ENCODE peak calls at places on chromosomes 12 and 14, in four cellular contexts. One of them, this sample, is unnamed. For H3K4me1, the result is how much of the 10 kb centered on the place peaks cover.

GRCh38 chr12:171743-172705 is 41.9 kb downstream of the SLC6A12 start:
- DNase-seq in cardiac muscle cell: no peak
- DNase-seq in A549: no peak
- DNase-seq in endodermal cell: no peak
- DNase-seq in this sample: peak

GRCh38 chr12:52235001-52235760 is 2.1 kb downstream of the KRT7 start:
- DNase-seq in A549: peak
- DNase-seq in cardiac muscle cell: no peak
- DNase-seq in endodermal cell: no peak
- DNase-seq in this sample: no peak

GRCh38 chr12:15011162-15011561 is 38.3 kb downstream of the PDE6H start:
- DNase-seq in cardiac muscle cell: no peak
- DNase-seq in A549: peak
- DNase-seq in endodermal cell: peak
- DNase-seq in this sample: no peak

GRCh38 chr12:116317986-116318737 is 40.7 kb upstream of the MED13L start:
- DNase-seq in A549: no peak
- DNase-seq in endodermal cell: no peak
- DNase-seq in cardiac muscle cell: no peak
- DNase-seq in this sample: peak

GRCh38 chr14:21098134-21098891 is at the start of gene ZNF219:
- DNase-seq in A549: peak
- DNase-seq in cardiac muscle cell: peak
- DNase-seq in endodermal cell: peak
- DNase-seq in this sample: peak

GRCh38 chr12:74541074-74541473 is 3.4 kb downstream of the ATXN7L3B start:
- DNase-seq in endodermal cell: peak
- DNase-seq in cardiac muscle cell: no peak
- DNase-seq in A549: no peak
- DNase-seq in this sample: no peak

GRCh38 chr14:101132051-101132541 is 228.6 kb upstream of the RTL1 start:
- DNase-seq in A549: no peak
- DNase-seq in cardiac muscle cell: no peak
- DNase-seq in endodermal cell: no peak
- DNase-seq in this sample: no peak

GRCh38 chr12:75812341-75813018 is 219.1 kb downstream of the PHLDA1 start:
- DNase-seq in cardiac muscle cell: no peak
- DNase-seq in A549: no peak
- DNase-seq in endodermal cell: peak
- DNase-seq in this sample: no peak

GRCh38 chr12:130372936-130373335 is 35.2 kb downstream of the PIWIL1 start:
- DNase-seq in endodermal cell: no peak
- DNase-seq in A549: no peak
- DNase-seq in cardiac muscle cell: no peak
- DNase-seq in this sample: no peak

GRCh38 chr14:60645191-60645590 is 4.1 kb downstream of the SIX1 start:
- DNase-seq in cardiac muscle cell: no peak
- DNase-seq in endodermal cell: no peak
- DNase-seq in A549: no peak
- DNase-seq in this sample: no peak

GRCh38 chr14:91154851-91155625 is 41.2 kb downstream of the DGLUCY start:
- DNase-seq in A549: peak
- DNase-seq in cardiac muscle cell: peak
- DNase-seq in endodermal cell: no peak
- DNase-seq in this sample: peak

GRCh38 chr14:35420036-35420811 is 15.7 kb upstream of the NFKBIA start:
- DNase-seq in cardiac muscle cell: no peak
- DNase-seq in endodermal cell: no peak
- DNase-seq in A549: no peak
- DNase-seq in this sample: no peak

GRCh38 chr14:68948686-68949085 is 30.4 kb downstream of the ACTN1 start:
- DNase-seq in endodermal cell: no peak
- DNase-seq in A549: no peak
- DNase-seq in cardiac muscle cell: no peak
- DNase-seq in this sample: no peak

GRCh38 chr14:68951051-68951797 is 27.9 kb downstream of the ACTN1 start:
- DNase-seq in A549: peak
- DNase-seq in endodermal cell: no peak
- DNase-seq in cardiac muscle cell: no peak
- DNase-seq in this sample: peak

GRCh38 chr14:68949236-68949965 is 29.7 kb downstream of the ACTN1 start:
- DNase-seq in cardiac muscle cell: peak
- DNase-seq in endodermal cell: no peak
- DNase-seq in A549: no peak
- DNase-seq in this sample: no peak

GRCh38 chr14:68951800-68952540 is 27.1 kb downstream of the ACTN1 start:
- DNase-seq in A549: no peak
- DNase-seq in endodermal cell: no peak
- DNase-seq in cardiac muscle cell: no peak
- DNase-seq in this sample: no peak

GRCh38 chr14:68950111-68950510 is 29.0 kb downstream of the ACTN1 start:
- DNase-seq in A549: peak
- DNase-seq in cardiac muscle cell: no peak
- DNase-seq in endodermal cell: no peak
- DNase-seq in this sample: no peak
- H3K4me1 ChIP-seq in A549: half or more
- H3K4me1 ChIP-seq in cardiac muscle cell: under half
- H3K4me1 ChIP-seq in endodermal cell: under half
- H3K4me1 ChIP-seq in this sample: under half

GRCh38 chr14:96509457-96510090 is 7.4 kb downstream of the PAPOLA start:
- DNase-seq in endodermal cell: no peak
- DNase-seq in A549: no peak
- DNase-seq in cardiac muscle cell: no peak
- DNase-seq in this sample: no peak
- H3K4me3 ChIP-seq in endodermal cell: no peak
- H3K4me3 ChIP-seq in A549: no peak
- H3K4me3 ChIP-seq in cardiac muscle cell: no peak
- H3K4me3 ChIP-seq in this sample: no peak

GRCh38 chr12:122845041-122845864 is 10.0 kb downstream of the HIP1R start:
- DNase-seq in endodermal cell: peak
- DNase-seq in A549: no peak
- DNase-seq in cardiac muscle cell: no peak
- DNase-seq in this sample: no peak

GRCh38 chr12:122847516-122847836 is 12.2 kb downstream of the HIP1R start:
- DNase-seq in cardiac muscle cell: no peak
- DNase-seq in A549: no peak
- DNase-seq in endodermal cell: no peak
- DNase-seq in this sample: no peak

GRCh38 chr12:122845865-122846621 is 10.8 kb downstream of the HIP1R start:
- DNase-seq in endodermal cell: peak
- DNase-seq in A549: no peak
- DNase-seq in cardiac muscle cell: no peak
- DNase-seq in this sample: no peak

GRCh38 chr12:122847921-122848421 is 12.7 kb downstream of the HIP1R start:
- DNase-seq in A549: no peak
- DNase-seq in endodermal cell: no peak
- DNase-seq in cardiac muscle cell: no peak
- DNase-seq in this sample: no peak

DNA sequence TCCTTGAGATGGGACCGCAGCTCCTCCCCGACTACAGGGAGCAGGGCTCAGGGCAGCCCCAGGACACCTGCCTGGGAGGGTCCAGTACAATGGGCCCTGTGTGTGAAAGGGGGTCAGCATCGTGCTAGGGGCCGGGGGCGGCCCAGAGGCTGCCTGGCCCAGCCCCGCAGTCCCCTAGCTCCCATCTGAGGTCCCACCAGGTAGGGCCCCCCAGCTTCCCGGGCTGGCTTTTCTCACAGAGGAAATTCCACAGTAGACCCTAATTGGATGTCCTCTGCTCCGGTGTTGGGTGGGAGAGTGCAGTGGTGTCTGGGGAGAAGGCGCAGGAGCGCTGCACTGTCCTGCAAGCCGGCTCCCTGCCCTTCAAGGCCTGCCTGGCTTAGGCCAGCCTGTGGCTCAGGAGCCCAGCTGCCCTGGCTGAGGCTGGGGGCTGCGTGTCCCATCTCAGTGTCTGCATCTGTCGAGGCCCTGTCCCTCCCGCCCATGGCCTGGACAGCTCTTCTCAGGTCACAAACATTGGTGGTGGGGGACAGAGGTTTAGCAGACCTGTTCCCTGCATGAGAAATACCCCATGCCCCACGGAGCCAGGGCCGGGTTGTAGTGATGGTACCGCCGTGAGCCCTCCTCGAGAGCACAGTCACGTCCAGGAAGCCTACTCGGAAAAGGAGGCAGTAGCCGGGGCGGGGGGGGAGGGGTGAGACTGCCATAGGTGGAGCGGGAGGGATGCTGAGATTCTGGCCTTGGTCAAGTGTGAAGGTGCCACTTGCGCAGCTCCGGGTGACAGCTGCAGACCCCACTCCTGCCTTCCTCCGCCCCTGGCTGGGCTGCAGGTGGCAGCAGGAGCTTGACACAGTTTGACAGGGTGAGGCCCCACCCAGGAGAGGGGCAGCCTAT is 11.6 kb downstream of the HIP1R start:
- DNase-seq in cardiac muscle cell: no peak
- DNase-seq in endodermal cell: peak
- DNase-seq in A549: no peak
- DNase-seq in this sample: no peak
- H3K4me1 ChIP-seq in cardiac muscle cell: under half
- H3K4me1 ChIP-seq in endodermal cell: under half
- H3K4me1 ChIP-seq in A549: under half
- H3K4me1 ChIP-seq in this sample: under half

DNA sequence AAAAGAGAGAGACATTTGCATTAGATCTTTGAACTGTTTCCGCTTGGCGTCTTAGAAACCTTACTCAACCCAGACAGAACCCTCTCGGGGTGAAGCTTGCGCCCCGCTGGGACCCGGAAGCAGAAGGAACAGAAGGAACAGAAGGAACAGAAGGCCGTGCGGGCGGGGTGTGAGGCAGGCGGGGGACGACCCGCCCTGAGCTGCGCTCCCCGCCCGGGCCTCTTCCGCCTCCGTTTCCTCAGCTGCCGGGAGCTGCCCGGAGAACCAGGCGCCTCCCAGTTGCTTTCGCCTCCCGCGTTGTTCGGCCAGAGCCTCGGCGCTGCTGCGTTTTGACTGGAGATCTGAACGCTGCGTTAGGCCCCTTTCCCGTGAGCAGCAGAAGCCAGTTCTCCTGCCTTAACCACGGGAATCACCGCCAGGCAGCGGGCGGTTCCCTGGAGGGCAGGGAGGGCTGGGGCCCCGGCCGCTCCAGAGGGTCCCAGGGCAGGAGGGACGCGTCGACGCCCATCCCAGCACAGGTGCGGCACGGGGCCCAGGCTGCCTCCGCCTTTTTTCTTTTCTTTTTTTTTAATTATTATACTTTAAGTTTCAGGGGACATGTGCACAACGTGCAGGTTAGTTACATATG is 19.3 kb upstream of the MMP17 start:
- DNase-seq in cardiac muscle cell: no peak
- DNase-seq in A549: no peak
- DNase-seq in endodermal cell: no peak
- DNase-seq in this sample: peak
- H3K4me3 ChIP-seq in cardiac muscle cell: no peak
- H3K4me3 ChIP-seq in A549: no peak
- H3K4me3 ChIP-seq in endodermal cell: no peak
- H3K4me3 ChIP-seq in this sample: no peak

GRCh38 chr12:104740668-104741067 is 217.4 kb downstream of the SLC41A2 start:
- DNase-seq in A549: no peak
- DNase-seq in cardiac muscle cell: no peak
- DNase-seq in endodermal cell: no peak
- DNase-seq in this sample: peak
- H3K4me1 ChIP-seq in A549: under half
- H3K4me1 ChIP-seq in cardiac muscle cell: under half
- H3K4me1 ChIP-seq in endodermal cell: under half
- H3K4me1 ChIP-seq in this sample: under half

GRCh38 chr12:106369624-106370346 is 12.2 kb downstream of the POLR3B start:
- DNase-seq in A549: peak
- DNase-seq in endodermal cell: no peak
- DNase-seq in cardiac muscle cell: no peak
- DNase-seq in this sample: no peak
- H3K4me3 ChIP-seq in A549: no peak
- H3K4me3 ChIP-seq in endodermal cell: no peak
- H3K4me3 ChIP-seq in cardiac muscle cell: no peak
- H3K4me3 ChIP-seq in this sample: no peak

GRCh38 chr12:26162174-26162573 is 33.2 kb upstream of the SSPN start:
- DNase-seq in cardiac muscle cell: no peak
- DNase-seq in endodermal cell: no peak
- DNase-seq in A549: no peak
- DNase-seq in this sample: no peak
- H3K4me1 ChIP-seq in cardiac muscle cell: under half
- H3K4me1 ChIP-seq in endodermal cell: under half
- H3K4me1 ChIP-seq in A549: under half
- H3K4me1 ChIP-seq in this sample: under half